ENCODE peak calls at places on chromosomes 1 and 21, in nine cellular contexts. Y, M, O, W, I, Q, E, F and Z are unnamed samples.
A peak's percentile ranks its signal among the peaks of the same experiment; 100 is the strongest.

GRCh38 chr1:194717334-194717733 is 1530.9 kb upstream of the B3GALT2 start:
- DNase-seq in Y (no peak), M (no peak), O (no peak), W (no peak), I (no peak), Q (no peak), E (no peak), F (no peak), Z (no peak)

GRCh38 chr1:239814306-239814881 is 277.3 kb upstream of the FMN2 start:
- DNase-seq in Y (peak; percentile 94), M (peak; percentile 37), O (peak; percentile 91), W (no peak), I (peak; percentile 14), Q (peak; percentile 92), E (peak; percentile 46), F (peak; percentile 22), Z (peak; percentile 90)

GRCh38 chr1:62185677-62186076 is 9.0 kb upstream of the L1TD1 start:
- DNase-seq in Y (no peak), M (no peak), O (no peak), W (no peak), I (no peak), Q (no peak), E (no peak), F (no peak), Z (no peak)

GRCh38 chr1:220296941-220297460 is 24.7 kb upstream of the RAB3GAP2 start:
- DNase-seq in Y (peak; percentile 14), M (peak; percentile 43), O (no peak), W (no peak), I (no peak), Q (no peak), E (no peak), F (no peak), Z (no peak)

GRCh38 chr1:9573723-9574122 is 15.0 kb upstream of the TMEM201 start:
- DNase-seq in Y (peak; percentile 18), M (peak; percentile 34), O (no peak), W (peak; percentile 8), I (peak; percentile 51), Q (no peak), E (peak; percentile 48), F (no peak), Z (no peak)

GRCh38 chr21:45893166-45894106 is 88.1 kb upstream of the COL6A1 start:
- DNase-seq in Y (no peak), M (no peak), O (no peak), W (no peak), I (no peak), Q (no peak), E (no peak), F (no peak), Z (no peak)

GRCh38 chr1:152110860-152111514 is 4.3 kb downstream of the TCHH start:
- DNase-seq in Y (peak; percentile 70), M (peak; percentile 49), O (peak; percentile 30), W (no peak), I (peak; percentile 60), Q (peak; percentile 67), E (peak; percentile 35), F (peak; percentile 11), Z (peak; percentile 65)

GRCh38 chr1:184632415-184633175 is 122.1 kb downstream of the EDEM3 start:
- DNase-seq in Y (no peak), M (no peak), O (peak; percentile 56), W (no peak), I (no peak), Q (peak; percentile 16), E (no peak), F (no peak), Z (no peak)

GRCh38 chr1:203557958-203558760 is 64.2 kb downstream of the OPTC start:
- DNase-seq in Y (peak; percentile 99), M (peak; percentile 99), O (peak; percentile 99), W (no peak), I (peak; percentile 92), Q (peak; percentile 99), E (no peak), F (peak; percentile 66), Z (peak; percentile 98)

GRCh38 chr1:8276932-8277331 is 41.0 kb upstream of the SLC45A1 start:
- DNase-seq in Y (no peak), M (no peak), O (no peak), W (no peak), I (no peak), Q (no peak), E (no peak), F (no peak), Z (no peak)

GRCh38 chr1:13964768-13965167 is 264.8 kb downstream of the PRDM2 start:
- DNase-seq in Y (no peak), M (no peak), O (no peak), W (no peak), I (no peak), Q (no peak), E (no peak), F (no peak), Z (no peak)

GRCh38 chr1:3063379-3064295 is 5.4 kb upstream of the PRDM16 start:
- DNase-seq in Y (no peak), M (no peak), O (no peak), W (no peak), I (no peak), Q (no peak), E (no peak), F (no peak), Z (no peak)

GRCh38 chr21:44878053-44878982 is 4.8 kb upstream of the PTTG1IP start:
- DNase-seq in Y (no peak), M (no peak), O (peak; percentile 75), W (no peak), I (peak; percentile 56), Q (peak; percentile 89), E (peak; percentile 82), F (no peak), Z (peak; percentile 70)

GRCh38 chr1:205933672-205934618 is 9.3 kb downstream of the SLC26A9 start:
- DNase-seq in Y (peak; percentile 80), M (peak; percentile 83), O (peak; percentile 80), W (no peak), I (peak; percentile 47), Q (peak; percentile 78), E (peak; percentile 63), F (no peak), Z (peak; percentile 83)

GRCh38 chr1:68495968-68496679 is 758 bp downstream of the DEPDC1 start:
- DNase-seq in Y (peak; percentile 14), M (no peak), O (peak; percentile 17), W (peak; percentile 18), I (peak; percentile 10), Q (peak; percentile 9), E (peak; percentile 12), F (no peak), Z (peak; percentile 16)

GRCh38 chr1:170001266-170001665 is 73.2 kb downstream of the KIFAP3 start:
- DNase-seq in Y (peak; percentile 4), M (peak; percentile 58), O (no peak), W (no peak), I (no peak), Q (no peak), E (no peak), F (no peak), Z (no peak)

GRCh38 chr1:39462074-39462473 is 29.4 kb upstream of the BMP8A start:
- DNase-seq in Y (no peak), M (no peak), O (no peak), W (no peak), I (peak; percentile 39), Q (no peak), E (no peak), F (no peak), Z (peak; percentile 28)

GRCh38 chr1:197418693-197419092 is 150.6 kb downstream of the CRB1 start:
- DNase-seq in Y (no peak), M (no peak), O (no peak), W (no peak), I (no peak), Q (no peak), E (no peak), F (no peak), Z (no peak)

GRCh38 chr1:89855413-89856123 is 34.7 kb downstream of the LRRC8D start:
- DNase-seq in Y (peak; percentile 70), M (peak; percentile 68), O (peak; percentile 78), W (no peak), I (peak; percentile 60), Q (peak; percentile 65), E (peak; percentile 29), F (no peak), Z (peak; percentile 60)

GRCh38 chr1:39566441-39567137 is 10.0 kb downstream of the PABPC4 start:
- DNase-seq in Y (no peak), M (no peak), O (no peak), W (no peak), I (no peak), Q (no peak), E (no peak), F (no peak), Z (no peak)

GRCh38 chr1:38045431-38046332 is 911 bp downstream of the POU3F1 start:
- DNase-seq in Y (no peak), M (no peak), O (no peak), W (peak; percentile 34), I (peak; percentile 50), Q (peak; percentile 21), E (no peak), F (peak; percentile 28), Z (no peak)

GRCh38 chr1:85617582-85618237 is 37.1 kb downstream of the CCN1 start:
- DNase-seq in Y (peak; percentile 57), M (peak; percentile 91), O (no peak), W (peak; percentile 17), I (peak; percentile 79), Q (peak; percentile 10), E (no peak), F (no peak), Z (peak; percentile 86)

GRCh38 chr1:182806015-182806678 is 16.6 kb downstream of the NPL start:
- DNase-seq in Y (no peak), M (no peak), O (no peak), W (peak; percentile 54), I (no peak), Q (peak; percentile 32), E (no peak), F (no peak), Z (no peak)

GRCh38 chr1:52904590-52905375 is 16.8 kb downstream of the ECHDC2 start:
- DNase-seq in Y (peak; percentile 37), M (peak; percentile 18), O (no peak), W (peak; percentile 9), I (peak; percentile 41), Q (peak; percentile 13), E (peak; percentile 59), F (no peak), Z (peak; percentile 26)

GRCh38 chr1:92488416-92488815 is 1.7 kb upstream of the GFI1 start:
- DNase-seq in Y (no peak), M (no peak), O (no peak), W (no peak), I (no peak), Q (no peak), E (no peak), F (no peak), Z (no peak)

GRCh38 chr1:154943649-154944421 is 7.3 kb upstream of the PMVK start:
- DNase-seq in Y (peak; percentile 37), M (peak; percentile 18), O (peak; percentile 22), W (peak; percentile 55), I (peak; percentile 48), Q (peak; percentile 47), E (peak; percentile 61), F (no peak), Z (peak; percentile 20)

GRCh38 chr1:100581096-100581705 is 43.3 kb downstream of the GPR88 start:
- DNase-seq in Y (no peak), M (no peak), O (no peak), W (no peak), I (no peak), Q (no peak), E (no peak), F (no peak), Z (no peak)

GRCh38 chr1:30052178-30052577 is 671.2 kb downstream of the MATN1 start:
- DNase-seq in Y (no peak), M (no peak), O (no peak), W (no peak), I (no peak), Q (no peak), E (no peak), F (no peak), Z (no peak)

GRCh38 chr1:15741183-15741850 is 982 bp upstream of the TMEM82 start:
- DNase-seq in Y (peak; percentile 63), M (peak; percentile 48), O (peak; percentile 62), W (peak; percentile 88), I (peak; percentile 78), Q (peak; percentile 85), E (peak; percentile 82), F (peak; percentile 80), Z (peak; percentile 86)

GRCh38 chr1:201282931-201283829 is at the start of gene PKP1:
- DNase-seq in Y (peak; percentile 65), M (peak; percentile 21), O (peak; percentile 78), W (no peak), I (no peak), Q (peak; percentile 92), E (peak; percentile 47), F (no peak), Z (peak; percentile 79)

GRCh38 chr1:31216016-31216415 is 23.7 kb downstream of the NKAIN1 start:
- DNase-seq in Y (peak; percentile 23), M (peak; percentile 22), O (peak; percentile 56), W (peak; percentile 85), I (peak; percentile 53), Q (peak; percentile 66), E (peak; percentile 88), F (peak; percentile 58), Z (peak; percentile 56)